ENCODE peak calls at places on chromosomes 3 and 15, in nine cellular contexts. One of them, this sample, is unnamed.

GRCh38 chr15:52529289-52529929 is 729 bp upstream of the MYO5A start:
- DNase-seq in CD8-positive, alpha-beta memory T cell: no peak
- DNase-seq in amniotic epithelial cell: peak; percentile 7
- DNase-seq in NCI-H2081: no peak
- DNase-seq in GM03348: no peak
- DNase-seq in omental fat pad: no peak
- DNase-seq in A172: no peak
- DNase-seq in naive thymus-derived CD8-positive, alpha-beta T cell: no peak
- DNase-seq in upper lobe of right lung: no peak
- DNase-seq in this sample: peak; percentile 51

GRCh38 chr3:169556349-169556870 is 107.1 kb downstream of the MECOM start:
- DNase-seq in CD8-positive, alpha-beta memory T cell: no peak
- DNase-seq in NCI-H2081: no peak
- DNase-seq in amniotic epithelial cell: no peak
- DNase-seq in upper lobe of right lung: no peak
- DNase-seq in omental fat pad: no peak
- DNase-seq in A172: no peak
- DNase-seq in GM03348: no peak
- DNase-seq in naive thymus-derived CD8-positive, alpha-beta T cell: no peak
- DNase-seq in this sample: no peak

GRCh38 chr3:17322106-17322793 is 420.2 kb downstream of the TBC1D5 start:
- DNase-seq in CD8-positive, alpha-beta memory T cell: no peak
- DNase-seq in GM03348: no peak
- DNase-seq in upper lobe of right lung: no peak
- DNase-seq in amniotic epithelial cell: no peak
- DNase-seq in NCI-H2081: no peak
- DNase-seq in A172: no peak
- DNase-seq in naive thymus-derived CD8-positive, alpha-beta T cell: no peak
- DNase-seq in omental fat pad: no peak
- DNase-seq in this sample: no peak

GRCh38 chr3:130935761-130936160 is 41.9 kb downstream of the ATP2C1 start:
- DNase-seq in amniotic epithelial cell: peak; percentile 85
- DNase-seq in omental fat pad: no peak
- DNase-seq in CD8-positive, alpha-beta memory T cell: no peak
- DNase-seq in naive thymus-derived CD8-positive, alpha-beta T cell: no peak
- DNase-seq in NCI-H2081: no peak
- DNase-seq in upper lobe of right lung: no peak
- DNase-seq in A172: peak; percentile 16
- DNase-seq in GM03348: peak; percentile 65
- DNase-seq in this sample: no peak

GRCh38 chr3:147391726-147392082 is 14.6 kb downstream of the ZIC4 start:
- DNase-seq in NCI-H2081: no peak
- DNase-seq in naive thymus-derived CD8-positive, alpha-beta T cell: no peak
- DNase-seq in GM03348: peak; percentile 45
- DNase-seq in amniotic epithelial cell: no peak
- DNase-seq in upper lobe of right lung: no peak
- DNase-seq in A172: no peak
- DNase-seq in CD8-positive, alpha-beta memory T cell: no peak
- DNase-seq in omental fat pad: no peak
- DNase-seq in this sample: no peak

GRCh38 chr3:105369501-105370371 is 3.0 kb downstream of the ALCAM start:
- DNase-seq in amniotic epithelial cell: peak; percentile 76
- DNase-seq in A172: peak; percentile 75
- DNase-seq in upper lobe of right lung: peak; percentile 87
- DNase-seq in NCI-H2081: peak; percentile 82
- DNase-seq in omental fat pad: peak; percentile 57
- DNase-seq in naive thymus-derived CD8-positive, alpha-beta T cell: peak; percentile 47
- DNase-seq in CD8-positive, alpha-beta memory T cell: peak; percentile 54
- DNase-seq in GM03348: peak; percentile 64
- DNase-seq in this sample: peak; percentile 79

GRCh38 chr3:158395421-158395820 is 175.6 kb upstream of the MLF1 start:
- DNase-seq in omental fat pad: no peak
- DNase-seq in naive thymus-derived CD8-positive, alpha-beta T cell: no peak
- DNase-seq in NCI-H2081: no peak
- DNase-seq in upper lobe of right lung: no peak
- DNase-seq in CD8-positive, alpha-beta memory T cell: no peak
- DNase-seq in A172: no peak
- DNase-seq in GM03348: no peak
- DNase-seq in amniotic epithelial cell: peak; percentile 34
- DNase-seq in this sample: no peak

GRCh38 chr3:184099806-184100686 is 3.2 kb downstream of the HTR3E start:
- DNase-seq in CD8-positive, alpha-beta memory T cell: no peak
- DNase-seq in upper lobe of right lung: no peak
- DNase-seq in naive thymus-derived CD8-positive, alpha-beta T cell: no peak
- DNase-seq in amniotic epithelial cell: no peak
- DNase-seq in NCI-H2081: no peak
- DNase-seq in omental fat pad: no peak
- DNase-seq in A172: no peak
- DNase-seq in GM03348: no peak
- DNase-seq in this sample: no peak

GRCh38 chr3:105809204-105809893 is 59.5 kb downstream of the CBLB start:
- DNase-seq in CD8-positive, alpha-beta memory T cell: no peak
- DNase-seq in naive thymus-derived CD8-positive, alpha-beta T cell: no peak
- DNase-seq in NCI-H2081: no peak
- DNase-seq in omental fat pad: no peak
- DNase-seq in upper lobe of right lung: no peak
- DNase-seq in A172: no peak
- DNase-seq in amniotic epithelial cell: peak; percentile 70
- DNase-seq in GM03348: no peak
- DNase-seq in this sample: no peak

GRCh38 chr3:112610121-112610520 is 30.8 kb downstream of the CCDC80 start:
- DNase-seq in naive thymus-derived CD8-positive, alpha-beta T cell: no peak
- DNase-seq in GM03348: peak; percentile 66
- DNase-seq in NCI-H2081: no peak
- DNase-seq in upper lobe of right lung: no peak
- DNase-seq in amniotic epithelial cell: peak; percentile 69
- DNase-seq in omental fat pad: no peak
- DNase-seq in CD8-positive, alpha-beta memory T cell: no peak
- DNase-seq in A172: no peak
- DNase-seq in this sample: no peak

GRCh38 chr3:12997387-12997786 is 75.8 kb downstream of the IQSEC1 start:
- DNase-seq in GM03348: no peak
- DNase-seq in CD8-positive, alpha-beta memory T cell: no peak
- DNase-seq in naive thymus-derived CD8-positive, alpha-beta T cell: no peak
- DNase-seq in upper lobe of right lung: no peak
- DNase-seq in A172: no peak
- DNase-seq in NCI-H2081: no peak
- DNase-seq in omental fat pad: no peak
- DNase-seq in amniotic epithelial cell: no peak
- DNase-seq in this sample: no peak

GRCh38 chr15:57010724-57011123 is 92.3 kb downstream of the TCF12 start:
- DNase-seq in CD8-positive, alpha-beta memory T cell: no peak
- DNase-seq in A172: no peak
- DNase-seq in NCI-H2081: no peak
- DNase-seq in upper lobe of right lung: no peak
- DNase-seq in amniotic epithelial cell: no peak
- DNase-seq in naive thymus-derived CD8-positive, alpha-beta T cell: no peak
- DNase-seq in GM03348: no peak
- DNase-seq in omental fat pad: no peak
- DNase-seq in this sample: no peak

GRCh38 chr15:58864602-58865419 is 68.7 kb downstream of the SLTM start:
- DNase-seq in A172: no peak
- DNase-seq in NCI-H2081: no peak
- DNase-seq in naive thymus-derived CD8-positive, alpha-beta T cell: no peak
- DNase-seq in upper lobe of right lung: peak; percentile 65
- DNase-seq in GM03348: peak; percentile 46
- DNase-seq in CD8-positive, alpha-beta memory T cell: no peak
- DNase-seq in amniotic epithelial cell: peak; percentile 63
- DNase-seq in omental fat pad: no peak
- DNase-seq in this sample: no peak

GRCh38 chr3:161096771-161097367 is 8.3 kb downstream of the B3GALNT1 start:
- DNase-seq in omental fat pad: no peak
- DNase-seq in A172: peak; percentile 22
- DNase-seq in CD8-positive, alpha-beta memory T cell: no peak
- DNase-seq in upper lobe of right lung: no peak
- DNase-seq in GM03348: no peak
- DNase-seq in naive thymus-derived CD8-positive, alpha-beta T cell: peak; percentile 22
- DNase-seq in NCI-H2081: peak; percentile 78
- DNase-seq in amniotic epithelial cell: no peak
- DNase-seq in this sample: peak; percentile 62

GRCh38 chr3:47856669-47857068 is 53.7 kb downstream of the DHX30 start:
- DNase-seq in CD8-positive, alpha-beta memory T cell: no peak
- DNase-seq in naive thymus-derived CD8-positive, alpha-beta T cell: no peak
- DNase-seq in omental fat pad: no peak
- DNase-seq in GM03348: no peak
- DNase-seq in amniotic epithelial cell: no peak
- DNase-seq in upper lobe of right lung: peak; percentile 47
- DNase-seq in A172: no peak
- DNase-seq in NCI-H2081: no peak
- DNase-seq in this sample: no peak

GRCh38 chr15:49855917-49856637 is 235.2 kb downstream of the DTWD1 start:
- DNase-seq in upper lobe of right lung: no peak
- DNase-seq in naive thymus-derived CD8-positive, alpha-beta T cell: no peak
- DNase-seq in amniotic epithelial cell: peak; percentile 100
- DNase-seq in CD8-positive, alpha-beta memory T cell: no peak
- DNase-seq in A172: no peak
- DNase-seq in omental fat pad: no peak
- DNase-seq in GM03348: peak; percentile 70
- DNase-seq in NCI-H2081: no peak
- DNase-seq in this sample: no peak

GRCh38 chr3:112001516-112001915 is 2.8 kb downstream of the TAGLN3 start:
- DNase-seq in NCI-H2081: no peak
- DNase-seq in upper lobe of right lung: no peak
- DNase-seq in A172: no peak
- DNase-seq in GM03348: no peak
- DNase-seq in naive thymus-derived CD8-positive, alpha-beta T cell: no peak
- DNase-seq in amniotic epithelial cell: no peak
- DNase-seq in omental fat pad: no peak
- DNase-seq in CD8-positive, alpha-beta memory T cell: no peak
- DNase-seq in this sample: no peak

GRCh38 chr15:98755781-98756180 is 107.4 kb downstream of the IGF1R start:
- DNase-seq in A172: no peak
- DNase-seq in upper lobe of right lung: no peak
- DNase-seq in CD8-positive, alpha-beta memory T cell: no peak
- DNase-seq in NCI-H2081: no peak
- DNase-seq in naive thymus-derived CD8-positive, alpha-beta T cell: no peak
- DNase-seq in GM03348: peak; percentile 33
- DNase-seq in omental fat pad: no peak
- DNase-seq in amniotic epithelial cell: peak; percentile 29
- DNase-seq in this sample: no peak

GRCh38 chr3:105731686-105732085 is 137.1 kb downstream of the CBLB start:
- DNase-seq in upper lobe of right lung: no peak
- DNase-seq in CD8-positive, alpha-beta memory T cell: no peak
- DNase-seq in omental fat pad: no peak
- DNase-seq in NCI-H2081: no peak
- DNase-seq in A172: no peak
- DNase-seq in GM03348: no peak
- DNase-seq in naive thymus-derived CD8-positive, alpha-beta T cell: no peak
- DNase-seq in amniotic epithelial cell: peak; percentile 23
- DNase-seq in this sample: no peak

GRCh38 chr3:10260211-10260701 is 12.0 kb downstream of the TATDN2 start:
- DNase-seq in CD8-positive, alpha-beta memory T cell: no peak
- DNase-seq in NCI-H2081: no peak
- DNase-seq in amniotic epithelial cell: no peak
- DNase-seq in A172: no peak
- DNase-seq in omental fat pad: no peak
- DNase-seq in GM03348: no peak
- DNase-seq in naive thymus-derived CD8-positive, alpha-beta T cell: no peak
- DNase-seq in upper lobe of right lung: no peak
- DNase-seq in this sample: no peak

GRCh38 chr15:69160976-69161877 is 792 bp downstream of the GLCE start:
- DNase-seq in amniotic epithelial cell: peak; percentile 19
- DNase-seq in naive thymus-derived CD8-positive, alpha-beta T cell: peak; percentile 28
- DNase-seq in omental fat pad: no peak
- DNase-seq in NCI-H2081: peak; percentile 9
- DNase-seq in upper lobe of right lung: peak; percentile 71
- DNase-seq in GM03348: peak; percentile 61
- DNase-seq in CD8-positive, alpha-beta memory T cell: peak; percentile 10
- DNase-seq in A172: no peak
- DNase-seq in this sample: peak; percentile 35

GRCh38 chr3:69671082-69671952 is 67.9 kb upstream of the MITF start:
- DNase-seq in GM03348: peak; percentile 68
- DNase-seq in A172: peak; percentile 51
- DNase-seq in upper lobe of right lung: no peak
- DNase-seq in NCI-H2081: peak; percentile 33
- DNase-seq in naive thymus-derived CD8-positive, alpha-beta T cell: no peak
- DNase-seq in CD8-positive, alpha-beta memory T cell: no peak
- DNase-seq in amniotic epithelial cell: peak; percentile 36
- DNase-seq in omental fat pad: no peak
- DNase-seq in this sample: no peak

GRCh38 chr3:156658732-156659090 is 15.7 kb upstream of the TIPARP start:
- DNase-seq in GM03348: no peak
- DNase-seq in NCI-H2081: no peak
- DNase-seq in naive thymus-derived CD8-positive, alpha-beta T cell: no peak
- DNase-seq in A172: no peak
- DNase-seq in CD8-positive, alpha-beta memory T cell: no peak
- DNase-seq in omental fat pad: no peak
- DNase-seq in upper lobe of right lung: no peak
- DNase-seq in amniotic epithelial cell: no peak
- DNase-seq in this sample: no peak

GRCh38 chr15:55993804-55994539 is 560 bp upstream of the NEDD4 start:
- DNase-seq in upper lobe of right lung: no peak
- DNase-seq in A172: peak; percentile 49
- DNase-seq in CD8-positive, alpha-beta memory T cell: no peak
- DNase-seq in amniotic epithelial cell: peak; percentile 77
- DNase-seq in omental fat pad: no peak
- DNase-seq in GM03348: peak; percentile 40
- DNase-seq in NCI-H2081: peak; percentile 55
- DNase-seq in naive thymus-derived CD8-positive, alpha-beta T cell: no peak
- DNase-seq in this sample: peak; percentile 34

GRCh38 chr15:79394231-79394630 is 37.9 kb upstream of the MINAR1 start:
- DNase-seq in amniotic epithelial cell: no peak
- DNase-seq in CD8-positive, alpha-beta memory T cell: no peak
- DNase-seq in naive thymus-derived CD8-positive, alpha-beta T cell: no peak
- DNase-seq in omental fat pad: no peak
- DNase-seq in GM03348: peak; percentile 73
- DNase-seq in NCI-H2081: no peak
- DNase-seq in A172: no peak
- DNase-seq in upper lobe of right lung: no peak
- DNase-seq in this sample: no peak

GRCh38 chr3:88408097-88408496 is 258.3 kb downstream of the C3orf38 start:
- DNase-seq in NCI-H2081: no peak
- DNase-seq in CD8-positive, alpha-beta memory T cell: no peak
- DNase-seq in GM03348: no peak
- DNase-seq in omental fat pad: no peak
- DNase-seq in A172: no peak
- DNase-seq in upper lobe of right lung: no peak
- DNase-seq in naive thymus-derived CD8-positive, alpha-beta T cell: no peak
- DNase-seq in amniotic epithelial cell: no peak
- DNase-seq in this sample: no peak

GRCh38 chr3:30012941-30013543 is 593.4 kb upstream of the TGFBR2 start:
- DNase-seq in upper lobe of right lung: peak; percentile 63
- DNase-seq in GM03348: peak; percentile 59
- DNase-seq in NCI-H2081: peak; percentile 63
- DNase-seq in amniotic epithelial cell: peak; percentile 71
- DNase-seq in naive thymus-derived CD8-positive, alpha-beta T cell: peak; percentile 21
- DNase-seq in omental fat pad: peak; percentile 90
- DNase-seq in A172: peak; percentile 79
- DNase-seq in CD8-positive, alpha-beta memory T cell: peak; percentile 10
- DNase-seq in this sample: peak; percentile 64

GRCh38 chr15:59751552-59752413 is 62.7 kb upstream of the BNIP2 start:
- DNase-seq in amniotic epithelial cell: peak; percentile 12
- DNase-seq in CD8-positive, alpha-beta memory T cell: peak; percentile 55
- DNase-seq in GM03348: no peak
- DNase-seq in upper lobe of right lung: no peak
- DNase-seq in NCI-H2081: peak; percentile 6
- DNase-seq in naive thymus-derived CD8-positive, alpha-beta T cell: peak; percentile 57
- DNase-seq in A172: no peak
- DNase-seq in omental fat pad: no peak
- DNase-seq in this sample: peak; percentile 31

GRCh38 chr3:13822042-13822441 is 57.8 kb downstream of the WNT7A start:
- DNase-seq in GM03348: no peak
- DNase-seq in omental fat pad: no peak
- DNase-seq in upper lobe of right lung: peak; percentile 11
- DNase-seq in NCI-H2081: no peak
- DNase-seq in naive thymus-derived CD8-positive, alpha-beta T cell: no peak
- DNase-seq in amniotic epithelial cell: no peak
- DNase-seq in CD8-positive, alpha-beta memory T cell: no peak
- DNase-seq in A172: peak; percentile 52
- DNase-seq in this sample: no peak

GRCh38 chr15:89383635-89384604 is 49.3 kb upstream of the POLG start:
- DNase-seq in CD8-positive, alpha-beta memory T cell: no peak
- DNase-seq in NCI-H2081: peak; percentile 87
- DNase-seq in omental fat pad: peak; percentile 54
- DNase-seq in amniotic epithelial cell: peak; percentile 70
- DNase-seq in A172: no peak
- DNase-seq in upper lobe of right lung: no peak
- DNase-seq in naive thymus-derived CD8-positive, alpha-beta T cell: no peak
- DNase-seq in GM03348: no peak
- DNase-seq in this sample: peak; percentile 91

GRCh38 chr15:69807752-69808151 is 290.0 kb downstream of the TLE3 start:
- DNase-seq in amniotic epithelial cell: peak; percentile 50
- DNase-seq in omental fat pad: no peak
- DNase-seq in A172: peak; percentile 38
- DNase-seq in CD8-positive, alpha-beta memory T cell: no peak
- DNase-seq in NCI-H2081: no peak
- DNase-seq in upper lobe of right lung: no peak
- DNase-seq in GM03348: peak; percentile 38
- DNase-seq in naive thymus-derived CD8-positive, alpha-beta T cell: no peak
- DNase-seq in this sample: no peak

This sample was measured in NCI-H146.